ENCODE peak calls at places on chromosomes 11 and 22, in four cellular contexts. H, Y, T and C are unnamed samples.

GRCh38 chr22:29144786-29145160 is 60.9 kb upstream of the EMID1 start:
- DNase-seq in T (no peak), H (no peak), Y (no peak), C (peak)

GRCh38 chr11:10503217-10503616 is 37.8 kb downstream of the RNF141 start:
- DNase-seq in Y (no peak), H (no peak), T (no peak), C (no peak)

GRCh38 chr11:27830206-27830605 is 130.0 kb upstream of the BDNF start:
- DNase-seq in Y (no peak), T (no peak), H (no peak), C (no peak)

GRCh38 chr11:77147668-77148321 is 19.7 kb downstream of the MYO7A start:
- DNase-seq in Y (no peak), H (peak), T (no peak), C (peak)

GRCh38 chr11:77154381-77155081 is 26.5 kb downstream of the MYO7A start:
- DNase-seq in Y (no peak), T (no peak), H (no peak), C (no peak)

GRCh38 chr11:115042002-115042401 is 363.7 kb downstream of the NXPE2 start:
- DNase-seq in H (no peak), Y (no peak), T (no peak), C (no peak)

GRCh38 chr11:1073261-1073724 is 1.4 kb upstream of the MUC2 start:
- DNase-seq in T (peak), H (no peak), Y (no peak), C (peak)

GRCh38 chr11:86848132-86848531 is 47.8 kb downstream of the PRSS23 start:
- DNase-seq in Y (no peak), T (no peak), H (no peak), C (no peak)

GRCh38 chr11:12529041-12529440 is 145.2 kb upstream of the TEAD1 start:
- DNase-seq in T (no peak), Y (no peak), H (no peak), C (no peak)

GRCh38 chr22:19228174-19228573 is 49.6 kb upstream of the SLC25A1 start:
- DNase-seq in H (no peak), Y (no peak), T (no peak), C (no peak)

GRCh38 chr11:82631722-82632630 is 101.7 kb downstream of the FAM181B start:
- DNase-seq in Y (no peak), T (no peak), H (no peak), C (no peak)

GRCh38 chr11:2898366-2899079 is 12.9 kb upstream of the CDKN1C start:
- DNase-seq in H (no peak), T (peak), Y (no peak), C (peak)

GRCh38 chr22:27726726-27727449 is 74.7 kb downstream of the MN1 start:
- DNase-seq in T (peak), Y (peak), H (peak), C (no peak)

GRCh38 chr22:38467904-38468760 is at the start of gene KDELR3:
- DNase-seq in H (peak), T (peak), Y (peak), C (peak)

GRCh38 chr22:29031236-29031982 is 30.2 kb downstream of the C22orf31 start:
- DNase-seq in T (peak), Y (peak), H (peak), C (no peak)

GRCh38 chr22:42627981-42628380 is 12.4 kb downstream of the ATP5MGL start:
- DNase-seq in Y (no peak), H (no peak), T (no peak), C (no peak)

GRCh38 chr11:134157451-134157850 is 66.3 kb downstream of the NCAPD3 start:
- DNase-seq in Y (no peak), H (no peak), T (no peak), C (no peak)

GRCh38 chr22:45604239-45604711 is 67.4 kb upstream of the ATXN10 start:
- DNase-seq in H (no peak), Y (no peak), T (peak), C (no peak)

GRCh38 chr22:29267462-29267857 is 321 bp downstream of the RHBDD3 start:
- DNase-seq in H (peak), Y (no peak), T (no peak), C (no peak)

GRCh38 chr11:120352405-120352804 is 16.2 kb downstream of the ARHGEF12 start:
- DNase-seq in Y (no peak), T (no peak), H (no peak), C (no peak)

GRCh38 chr22:30566125-30566524 is 8.3 kb downstream of the GAL3ST1 start:
- DNase-seq in H (no peak), Y (no peak), T (no peak), C (no peak)

GRCh38 chr22:44005524-44005923 is 18.6 kb upstream of the PARVB start:
- DNase-seq in H (no peak), Y (no peak), T (no peak), C (no peak)

GRCh38 chr11:130426223-130427048 is 2.0 kb downstream of the ADAMTS8 start:
- DNase-seq in T (no peak), H (no peak), Y (no peak), C (no peak)

GRCh38 chr11:70032943-70033710 is 45.0 kb upstream of the ANO1 start:
- DNase-seq in Y (no peak), H (no peak), T (no peak), C (no peak)

GRCh38 chr11:20658135-20658534 is 11.3 kb upstream of the NELL1 start:
- DNase-seq in T (no peak), H (no peak), Y (no peak), C (no peak)

GRCh38 chr11:57248780-57249383 is 11.8 kb upstream of the APLNR start:
- DNase-seq in T (peak), H (peak), Y (peak), C (no peak)

GRCh38 chr11:64233913-64234839 is at the start of gene VEGFB:
- DNase-seq in T (no peak), H (peak), Y (no peak), C (peak)

GRCh38 chr11:15941206-15941770 is 415.1 kb downstream of the SOX6 start:
- DNase-seq in Y (no peak), T (no peak), H (peak), C (peak)

GRCh38 chr22:24423519-24424000 is 3.8 kb upstream of the ADORA2A start:
- DNase-seq in Y (peak), T (no peak), H (peak), C (peak)

GRCh38 chr11:1705121-1706052 is 8.4 kb downstream of the KRTAP5-6 start:
- DNase-seq in T (no peak), H (no peak), Y (no peak), C (no peak)